ENCODE peak calls at places on chromosomes 13 and 19, in four cellular contexts. One of them, this sample, is unnamed.

GRCh38 chr13:98938801-98939200 is 39.1 kb downstream of the DOCK9 start:
- DNase-seq in small intestine: no peak
- DNase-seq in upper lobe of right lung: no peak
- DNase-seq in fibroblast of lung: no peak
- DNase-seq in this sample: no peak

GRCh38 chr19:10193666-10194499 is 870 bp downstream of the DNMT1 start:
- DNase-seq in small intestine: no peak
- DNase-seq in upper lobe of right lung: no peak
- DNase-seq in fibroblast of lung: peak; percentile 43
- DNase-seq in this sample: peak; percentile 22

GRCh38 chr13:97810152-97810551 is 143.3 kb upstream of the IPO5 start:
- DNase-seq in small intestine: no peak
- DNase-seq in upper lobe of right lung: no peak
- DNase-seq in fibroblast of lung: peak; percentile 40
- DNase-seq in this sample: no peak

GRCh38 chr13:91220872-91221271 is 126.6 kb upstream of the MIR17HG start:
- DNase-seq in small intestine: no peak
- DNase-seq in upper lobe of right lung: no peak
- DNase-seq in fibroblast of lung: no peak
- DNase-seq in this sample: no peak

GRCh38 chr13:60016229-60016628 is 147.5 kb downstream of the DIAPH3 start:
- DNase-seq in small intestine: no peak
- DNase-seq in upper lobe of right lung: no peak
- DNase-seq in fibroblast of lung: peak; percentile 11
- DNase-seq in this sample: no peak

GRCh38 chr13:74187564-74187963 is 53.4 kb upstream of the KLF12 start:
- DNase-seq in small intestine: no peak
- DNase-seq in upper lobe of right lung: no peak
- DNase-seq in fibroblast of lung: peak; percentile 10
- DNase-seq in this sample: no peak

GRCh38 chr19:11166281-11167142 is 10.9 kb upstream of the SPC24 start:
- DNase-seq in small intestine: no peak
- DNase-seq in upper lobe of right lung: no peak
- DNase-seq in fibroblast of lung: peak; percentile 50
- DNase-seq in this sample: no peak

GRCh38 chr13:67549331-67549730 is 319.2 kb upstream of the PCDH9 start:
- DNase-seq in small intestine: no peak
- DNase-seq in upper lobe of right lung: no peak
- DNase-seq in fibroblast of lung: peak; percentile 87
- DNase-seq in this sample: no peak

GRCh38 chr13:95627590-95627989 is 16.9 kb downstream of the DZIP1 start:
- DNase-seq in small intestine: no peak
- DNase-seq in upper lobe of right lung: no peak
- DNase-seq in fibroblast of lung: peak; percentile 58
- DNase-seq in this sample: no peak

GRCh38 chr13:50914301-50914700 is 4.7 kb downstream of the RNASEH2B start:
- DNase-seq in small intestine: no peak
- DNase-seq in upper lobe of right lung: no peak
- DNase-seq in fibroblast of lung: no peak
- DNase-seq in this sample: no peak

GRCh38 chr19:44196772-44197171 is 15.6 kb upstream of the ZNF227 start:
- DNase-seq in small intestine: no peak
- DNase-seq in upper lobe of right lung: no peak
- DNase-seq in fibroblast of lung: no peak
- DNase-seq in this sample: no peak

GRCh38 chr13:26025196-26025595 is 26.6 kb downstream of the SHISA2 start:
- DNase-seq in small intestine: no peak
- DNase-seq in upper lobe of right lung: no peak
- DNase-seq in fibroblast of lung: no peak
- DNase-seq in this sample: no peak

GRCh38 chr13:26024558-26024957 is 27.3 kb downstream of the SHISA2 start:
- DNase-seq in small intestine: no peak
- DNase-seq in upper lobe of right lung: no peak
- DNase-seq in fibroblast of lung: no peak
- DNase-seq in this sample: no peak

GRCh38 chr13:26026211-26026610 is 25.6 kb downstream of the SHISA2 start:
- DNase-seq in small intestine: no peak
- DNase-seq in upper lobe of right lung: no peak
- DNase-seq in fibroblast of lung: no peak
- DNase-seq in this sample: no peak

GRCh38 chr13:26022538-26023292 is 29.1 kb downstream of the SHISA2 start:
- DNase-seq in small intestine: no peak
- DNase-seq in upper lobe of right lung: peak; percentile 87
- DNase-seq in fibroblast of lung: peak; percentile 77
- DNase-seq in this sample: no peak

DNA sequence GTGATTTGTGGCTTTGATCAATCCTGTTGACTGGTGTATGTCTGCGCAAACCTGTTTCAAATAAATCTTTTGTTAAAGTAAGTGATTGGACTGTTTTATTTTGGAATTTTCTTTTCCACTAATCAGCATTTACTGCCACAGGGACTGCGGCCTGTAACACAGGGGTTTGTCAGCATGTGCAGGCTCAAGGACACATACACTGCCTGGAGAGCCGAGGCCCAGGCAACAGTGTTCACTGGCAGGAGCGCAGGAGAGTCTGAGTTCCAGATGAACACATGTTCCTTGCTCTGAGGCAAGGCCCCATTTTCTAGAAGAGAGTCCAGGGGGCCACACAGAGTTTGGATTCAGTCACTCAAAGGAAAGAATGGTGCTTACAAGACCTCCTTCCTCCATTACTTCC is 26.0 kb downstream of the SHISA2 start:
- DNase-seq in small intestine: no peak
- DNase-seq in upper lobe of right lung: no peak
- DNase-seq in fibroblast of lung: no peak
- DNase-seq in this sample: no peak
- H3K4me3 ChIP-seq in small intestine: no peak overlapping the region
- H3K4me3 ChIP-seq in upper lobe of right lung: no peak overlapping the region
- H3K4me3 ChIP-seq in fibroblast of lung: no peak overlapping the region
- H3K4me3 ChIP-seq in this sample: no peak overlapping the region

GRCh38 chr13:23322353-23323336 is 110.9 kb downstream of the SACS start:
- DNase-seq in small intestine: no peak
- DNase-seq in upper lobe of right lung: no peak
- DNase-seq in fibroblast of lung: no peak
- DNase-seq in this sample: no peak

GRCh38 chr13:23319915-23320224 is 113.6 kb downstream of the SACS start:
- DNase-seq in small intestine: no peak
- DNase-seq in upper lobe of right lung: no peak
- DNase-seq in fibroblast of lung: no peak
- DNase-seq in this sample: no peak

GRCh38 chr13:23320926-23321533 is 112.5 kb downstream of the SACS start:
- DNase-seq in small intestine: no peak
- DNase-seq in upper lobe of right lung: no peak
- DNase-seq in fibroblast of lung: no peak
- DNase-seq in this sample: no peak

GRCh38 chr13:23323946-23324709 is 109.4 kb downstream of the SACS start:
- DNase-seq in small intestine: no peak
- DNase-seq in upper lobe of right lung: no peak
- DNase-seq in fibroblast of lung: peak; percentile 36
- DNase-seq in this sample: no peak

DNA sequence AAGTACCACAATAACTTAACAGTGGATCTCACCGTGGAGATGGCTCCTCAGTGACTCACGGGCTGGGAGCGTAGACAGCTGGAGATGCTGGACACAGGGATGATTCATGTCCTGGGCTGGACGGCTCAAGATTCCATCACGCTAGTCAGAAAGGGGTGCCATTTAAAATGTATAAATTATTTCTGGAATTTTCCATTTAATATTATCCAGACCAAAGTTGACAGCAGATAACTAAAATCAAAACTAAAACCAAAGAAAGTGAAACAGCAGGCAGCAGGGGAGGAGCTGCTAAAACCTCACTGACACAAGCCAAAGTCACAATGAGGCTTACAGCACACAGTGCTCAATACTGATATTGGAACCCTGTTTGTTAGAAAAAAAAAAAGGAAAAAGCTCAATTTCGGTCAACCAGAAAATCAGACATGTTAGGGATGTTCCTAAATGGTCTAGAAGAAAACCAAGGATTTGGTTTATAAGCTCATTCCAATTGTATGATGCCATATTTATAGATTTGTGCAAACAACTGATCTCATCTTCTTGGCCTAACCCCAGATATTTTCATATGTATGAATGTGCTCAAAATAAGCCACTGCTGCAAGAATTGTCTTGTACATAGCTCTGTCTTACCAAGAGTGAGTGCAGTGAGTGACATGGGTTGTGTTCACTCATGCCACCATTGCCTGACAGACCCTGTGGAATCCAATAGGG is 111.8 kb downstream of the SACS start:
- DNase-seq in small intestine: peak; percentile 4
- DNase-seq in upper lobe of right lung: no peak
- DNase-seq in fibroblast of lung: peak; percentile 90
- DNase-seq in this sample: no peak
- H3K4me3 ChIP-seq in small intestine: peak overlapping the region; percentile 39
- H3K4me3 ChIP-seq in upper lobe of right lung: peak overlapping the region; percentile 32
- H3K4me3 ChIP-seq in fibroblast of lung: peak overlapping the region; percentile 56
- H3K4me3 ChIP-seq in this sample: no peak overlapping the region

GRCh38 chr13:75762066-75762937 is 126.2 kb downstream of the LMO7 start:
- DNase-seq in small intestine: peak; percentile 71
- DNase-seq in upper lobe of right lung: no peak
- DNase-seq in fibroblast of lung: peak; percentile 64
- DNase-seq in this sample: peak; percentile 36
- H3K4me3 ChIP-seq in small intestine: peak overlapping the region; percentile 76
- H3K4me3 ChIP-seq in upper lobe of right lung: peak overlapping the region; percentile 50
- H3K4me3 ChIP-seq in fibroblast of lung: peak overlapping the region; percentile 53
- H3K4me3 ChIP-seq in this sample: peak overlapping the region; percentile 30

GRCh38 chr19:14496849-14497346 is 971 bp upstream of the GIPC1 start:
- DNase-seq in small intestine: no peak
- DNase-seq in upper lobe of right lung: no peak
- DNase-seq in fibroblast of lung: no peak
- DNase-seq in this sample: no peak
- H3K4me3 ChIP-seq in small intestine: no peak overlapping the region
- H3K4me3 ChIP-seq in upper lobe of right lung: peak overlapping the region; percentile 91
- H3K4me3 ChIP-seq in fibroblast of lung: peak overlapping the region; percentile 45
- H3K4me3 ChIP-seq in this sample: no peak overlapping the region